ENCODE peak calls at places on chromosome 20, in ten cellular contexts. V is GM12878, H is transverse colon, R is upper lobe of left lung, I is right lobe of liver, T is K562, J is HCT116, P is testis, M is body of pancreas, Q is stomach. L is an unnamed sample.

GRCh38 chr20:36384022-36384619 is 78.0 kb downstream of the DLGAP4 start:
- DNase-seq in T (peak; percentile 77), Q (no peak), R (no peak), J (peak; percentile 31), H (no peak), V (no peak), M (no peak), P (peak; percentile 56), I (no peak), L (no peak)

GRCh38 chr20:44409132-44409600 is 53.7 kb downstream of the HNF4A start:
- DNase-seq in T (no peak), J (no peak), P (no peak), M (no peak), R (no peak), H (no peak), I (no peak), V (no peak), Q (no peak), L (no peak)

GRCh38 chr20:59047938-59048680 is 5.5 kb upstream of the PRELID3B start:
- DNase-seq in T (peak; percentile 29), J (no peak), I (no peak), V (no peak), P (no peak), M (no peak), Q (no peak), H (peak; percentile 63), R (peak; percentile 75), L (no peak)

GRCh38 chr20:29878281-29878741 is 1379.2 kb upstream of the DEFB115 start:
- DNase-seq in M (peak; percentile 44), I (peak; percentile 22), T (peak; percentile 91), H (peak; percentile 9), R (no peak), J (no peak), V (no peak), P (peak; percentile 69), Q (peak; percentile 26), L (no peak)

GRCh38 chr20:855466-856360 is 22.2 kb downstream of the FAM110A start:
- DNase-seq in T (no peak), Q (no peak), V (no peak), H (no peak), J (no peak), M (no peak), R (no peak), I (no peak), P (no peak), L (no peak)

GRCh38 chr20:51641866-51642265 is 99.3 kb upstream of the NFATC2 start:
- DNase-seq in Q (no peak), R (no peak), J (no peak), H (no peak), M (no peak), V (no peak), I (no peak), T (no peak), P (no peak), L (no peak)

GRCh38 chr20:50220894-50221266 is 30.2 kb downstream of the CEBPB start:
- DNase-seq in M (no peak), Q (no peak), R (no peak), T (no peak), V (no peak), J (no peak), I (no peak), H (no peak), P (no peak), L (no peak)

GRCh38 chr20:59402697-59403096 is 102.3 kb downstream of the EDN3 start:
- DNase-seq in P (peak; percentile 32), T (no peak), R (no peak), I (no peak), H (no peak), M (peak; percentile 55), J (no peak), Q (no peak), V (no peak), L (no peak)

GRCh38 chr20:37845261-37845681 is 57.7 kb upstream of the VSTM2L start:
- DNase-seq in Q (peak; percentile 28), P (no peak), T (peak; percentile 47), V (no peak), J (no peak), I (peak; percentile 25), R (no peak), M (peak; percentile 57), H (no peak), L (no peak)

GRCh38 chr20:48364055-48364454 is 463.7 kb downstream of the PREX1 start:
- DNase-seq in V (no peak), M (no peak), P (no peak), H (no peak), Q (no peak), I (no peak), R (no peak), J (no peak), T (no peak), L (no peak)

GRCh38 chr20:12012241-12013222 is 94.8 kb downstream of the BTBD3 start:
- DNase-seq in I (no peak), R (peak; percentile 27), T (peak; percentile 44), M (peak; percentile 71), V (peak; percentile 12), H (peak; percentile 35), Q (peak; percentile 28), P (peak; percentile 64), J (peak; percentile 31), L (no peak)

GRCh38 chr20:38001981-38002380 is 31.3 kb downstream of the TTI1 start:
- DNase-seq in T (peak; percentile 47), P (no peak), I (no peak), M (no peak), R (no peak), J (no peak), H (no peak), Q (no peak), V (no peak), L (no peak)

GRCh38 chr20:17407550-17407949 is 123.6 kb downstream of the BFSP1 start:
- DNase-seq in M (no peak), I (no peak), Q (no peak), H (no peak), T (no peak), R (no peak), V (no peak), P (no peak), J (no peak), L (no peak)

GRCh38 chr20:30985386-30985785 is 272.1 kb upstream of the DEFB115 start:
- DNase-seq in Q (no peak), H (no peak), T (no peak), M (no peak), J (no peak), R (no peak), V (no peak), P (no peak), I (no peak), L (no peak)

GRCh38 chr20:63464289-63464635 is 8.2 kb downstream of the KCNQ2 start:
- DNase-seq in Q (no peak), J (no peak), R (no peak), V (no peak), T (no peak), I (no peak), P (no peak), H (no peak), M (no peak), L (no peak)

GRCh38 chr20:63466250-63466825 is 6.1 kb downstream of the KCNQ2 start:
- DNase-seq in R (no peak), I (no peak), H (no peak), Q (no peak), T (no peak), J (no peak), M (no peak), V (no peak), P (no peak), L (no peak)

GRCh38 chr20:63466861-63467260 is 5.6 kb downstream of the KCNQ2 start:
- DNase-seq in J (no peak), V (no peak), R (no peak), H (no peak), P (no peak), I (no peak), M (no peak), T (no peak), Q (no peak), L (no peak)

GRCh38 chr20:63467294-63468083 is 5.0 kb downstream of the KCNQ2 start:
- DNase-seq in V (no peak), H (no peak), Q (no peak), M (no peak), T (no peak), R (no peak), P (no peak), I (no peak), J (no peak), L (no peak)

GRCh38 chr20:63465380-63466249 is 6.8 kb downstream of the KCNQ2 start:
- DNase-seq in M (no peak), H (no peak), R (no peak), I (no peak), J (no peak), T (no peak), V (no peak), P (no peak), Q (no peak), L (no peak)
- H3K27ac ChIP-seq in M (no peak overlapping the region), H (no peak overlapping the region), R (no peak overlapping the region), I (no peak overlapping the region), J (no peak overlapping the region), T (no peak overlapping the region), V (no peak overlapping the region), P (no peak overlapping the region), Q (no peak overlapping the region), L (no peak overlapping the region)

GRCh38 chr20:57146155-57146554 is 120.3 kb downstream of the BMP7 start:
- DNase-seq in T (no peak), V (no peak), R (no peak), J (no peak), H (no peak), I (no peak), Q (no peak), M (no peak), P (no peak), L (no peak)
- H3K27me3 ChIP-seq in T (peaks cover 14% of the 10 kb centered on the region), V (peaks cover 2% of the 10 kb centered on the region), R (no peaks in the 10 kb centered on the region), J (peaks cover 50% of the 10 kb centered on the region), H (peaks cover 2% of the 10 kb centered on the region), I (no peaks in the 10 kb centered on the region), Q (peaks cover 64% of the 10 kb centered on the region), M (no peaks in the 10 kb centered on the region), P (no peaks in the 10 kb centered on the region), L (no peaks in the 10 kb centered on the region)

DNA sequence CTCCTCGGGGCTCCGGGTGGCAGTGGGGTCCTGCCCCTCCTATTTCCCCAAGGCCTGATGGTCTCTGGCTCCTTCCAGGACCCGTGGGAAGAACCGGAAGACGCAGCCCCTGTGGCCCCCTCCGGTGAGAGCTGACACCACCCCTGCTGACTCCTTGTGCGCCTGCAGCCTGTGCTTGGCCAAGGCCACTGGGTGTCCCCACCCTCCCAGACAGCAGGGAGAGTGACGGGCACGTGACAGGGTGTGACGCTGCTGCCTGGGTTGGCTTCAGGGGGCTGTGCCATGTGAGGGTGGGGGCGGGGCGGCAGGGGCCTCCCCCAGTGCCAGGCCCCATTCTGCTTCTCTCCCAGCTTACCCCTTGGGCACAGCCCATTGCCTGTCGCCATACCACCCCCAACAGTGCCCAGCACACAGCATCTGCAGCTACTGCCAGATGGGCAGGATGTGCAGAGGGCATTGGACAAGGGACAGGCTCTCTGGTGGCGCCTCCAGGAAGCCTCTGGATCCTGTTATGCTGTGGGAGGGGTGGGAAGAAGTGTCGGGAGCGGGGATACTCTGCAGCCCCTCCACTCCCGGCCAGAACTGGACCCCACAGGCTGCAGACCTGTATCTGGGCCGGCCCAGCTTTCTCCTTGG is 2.9 kb downstream of the BIRC7 start:
- DNase-seq in M (no peak), J (no peak), P (peak; percentile 58), R (no peak), Q (no peak), H (no peak), T (peak; percentile 50), V (no peak), I (no peak), L (no peak)
- TF ChIP-seq POLR2A in M (no peak), J (no peak), P (no peak), R (no peak), Q (no peak), H (no peak), T (no peak), V (no peak), I (no peak), L (no peak)

GRCh38 chr20:20477444-20478041 is 109.6 kb downstream of the INSM1 start:
- DNase-seq in V (no peak), I (no peak), R (no peak), M (no peak), P (no peak), T (no peak), Q (no peak), H (no peak), J (no peak), L (no peak)
- H3K27ac ChIP-seq in V (no peak overlapping the region), I (no peak overlapping the region), R (no peak overlapping the region), M (no peak overlapping the region), P (no peak overlapping the region), T (no peak overlapping the region), Q (no peak overlapping the region), H (no peak overlapping the region), J (no peak overlapping the region), L (no peak overlapping the region)

L was measured in uterus.